ENCODE peak calls at places on chromosome 17, in four cellular contexts. I is GM20000, G is A549, E is GM23338. Y is an unnamed sample.

GRCh38 chr17:81941484-81942166 is 4.5 kb upstream of the PYCR1 start:
- DNase-seq in E (peak), I (no peak), G (no peak), Y (peak)

GRCh38 chr17:249236-249993 is 68.0 kb upstream of the DOC2B start:
- DNase-seq in E (no peak), G (no peak), I (no peak), Y (no peak)

GRCh38 chr17:57006040-57006439 is 28.1 kb downstream of the SCPEP1 start:
- DNase-seq in E (no peak), G (no peak), I (no peak), Y (no peak)

GRCh38 chr17:55346658-55347057 is 75.0 kb downstream of the MMD start:
- DNase-seq in E (no peak), I (no peak), G (no peak), Y (no peak)

GRCh38 chr17:19017401-19017800 is 12.8 kb upstream of the FAM83G start:
- DNase-seq in I (no peak), E (no peak), G (no peak), Y (no peak)

GRCh38 chr17:49875690-49876089 is 27.8 kb upstream of the TAC4 start:
- DNase-seq in E (peak), G (no peak), I (no peak), Y (no peak)

GRCh38 chr17:40699880-40700279 is 3.7 kb downstream of the KRT24 start:
- DNase-seq in E (no peak), I (no peak), G (no peak), Y (no peak)

GRCh38 chr17:2090804-2091534 is 36.1 kb downstream of the HIC1 start:
- DNase-seq in E (peak), G (peak), I (no peak), Y (peak)

GRCh38 chr17:70905796-70906195 is 736.5 kb downstream of the KCNJ2 start:
- DNase-seq in G (no peak), E (no peak), I (no peak), Y (no peak)

GRCh38 chr17:83058478-83059167 is 20.8 kb upstream of the METRNL start:
- DNase-seq in G (no peak), E (no peak), I (no peak), Y (no peak)

GRCh38 chr17:72950236-72950931 is 142.1 kb downstream of the SLC39A11 start:
- DNase-seq in I (no peak), G (no peak), E (no peak), Y (no peak)

GRCh38 chr17:14784997-14785696 is 480.0 kb downstream of the PMP22 start:
- DNase-seq in I (no peak), E (peak), G (no peak), Y (no peak)

GRCh38 chr17:30318190-30318589 is 15.7 kb downstream of the TMIGD1 start:
- DNase-seq in I (no peak), E (no peak), G (no peak), Y (no peak)

GRCh38 chr17:81438024-81438664 is 42.9 kb downstream of the BAHCC1 start:
- DNase-seq in G (no peak), I (no peak), E (no peak), Y (no peak)

GRCh38 chr17:1423456-1424135 is 23.6 kb upstream of the YWHAE start:
- DNase-seq in I (no peak), E (no peak), G (no peak), Y (no peak)

GRCh38 chr17:66373944-66374817 is 71.8 kb downstream of the PRKCA start:
- DNase-seq in I (no peak), G (no peak), E (peak), Y (peak)

GRCh38 chr17:40629850-40630249 is 17.8 kb downstream of the SMARCE1 start:
- DNase-seq in E (no peak), G (no peak), I (no peak), Y (no peak)

GRCh38 chr17:34378664-34379101 is 15.7 kb upstream of the CCL1 start:
- DNase-seq in G (no peak), I (peak), E (no peak), Y (no peak)

GRCh38 chr17:82338858-82339633 is 5.5 kb upstream of the SECTM1 start:
- DNase-seq in E (peak), I (no peak), G (peak), Y (no peak)

GRCh38 chr17:42436401-42436800 is 13.3 kb upstream of the CAVIN1 start:
- DNase-seq in G (no peak), E (no peak), I (no peak), Y (no peak)

GRCh38 chr17:39813631-39814030 is 50.5 kb downstream of the IKZF3 start:
- DNase-seq in E (no peak), G (no peak), I (no peak), Y (no peak)

GRCh38 chr17:70848785-70849184 is 679.5 kb downstream of the KCNJ2 start:
- DNase-seq in E (no peak), I (no peak), G (no peak), Y (no peak)

GRCh38 chr17:70323269-70323668 is 153.9 kb downstream of the KCNJ2 start:
- DNase-seq in G (no peak), I (no peak), E (no peak), Y (no peak)

GRCh38 chr17:7888184-7888920 is at the start of gene CHD3:
- DNase-seq in I (no peak), E (peak), G (no peak), Y (no peak)

GRCh38 chr17:4573682-4574081 is 10.6 kb upstream of the SMTNL2 start:
- DNase-seq in G (peak), I (peak), E (no peak), Y (no peak)

DNA sequence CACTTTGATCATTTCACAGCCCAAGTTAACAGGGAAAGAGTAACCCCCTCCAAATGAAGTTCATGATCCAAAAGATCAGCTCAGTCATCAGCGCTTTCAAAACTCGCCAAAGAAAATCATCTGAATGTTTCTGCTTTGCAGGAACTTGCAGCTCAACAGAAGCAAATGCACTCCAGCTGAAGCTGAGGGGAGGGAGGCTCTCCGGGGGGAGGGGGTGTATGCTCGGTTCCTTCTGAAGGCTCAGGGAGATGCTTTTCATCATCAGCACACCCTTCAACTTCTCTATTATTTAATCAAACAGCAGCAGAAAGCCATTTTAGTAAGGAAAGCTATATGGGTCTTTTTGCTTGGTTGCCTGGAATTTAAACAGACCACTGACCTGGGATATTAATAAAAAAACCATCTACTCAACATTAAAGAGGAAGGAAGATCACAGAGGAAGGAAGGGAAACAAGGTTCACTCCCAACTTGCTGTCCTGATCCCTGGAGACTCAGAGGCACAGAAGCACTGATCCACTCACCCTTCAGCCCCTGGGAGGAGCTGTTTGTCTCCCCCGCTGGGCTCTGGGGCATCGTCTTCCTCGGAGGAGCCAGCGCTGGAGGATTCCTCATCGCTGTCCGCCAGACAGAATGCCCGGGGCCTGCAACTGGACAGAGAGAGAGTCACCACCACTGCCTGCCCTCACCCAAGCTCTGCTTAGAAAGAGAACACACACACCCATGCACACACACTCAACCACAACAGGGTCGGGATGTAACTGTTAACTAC is 24.6 kb upstream of the ERN1 start:
- DNase-seq in E (peak), G (no peak), I (no peak), Y (no peak)
- TF ChIP-seq CTCF in E (no peak), G (no peak), I (no peak), Y (no peak)

GRCh38 chr17:67785122-67785477 is 40.2 kb upstream of the BPTF start:
- DNase-seq in G (no peak), I (no peak), E (no peak), Y (no peak)

GRCh38 chr17:67784364-67785121 is 40.8 kb upstream of the BPTF start:
- DNase-seq in E (no peak), G (no peak), I (no peak), Y (no peak)

DNA sequence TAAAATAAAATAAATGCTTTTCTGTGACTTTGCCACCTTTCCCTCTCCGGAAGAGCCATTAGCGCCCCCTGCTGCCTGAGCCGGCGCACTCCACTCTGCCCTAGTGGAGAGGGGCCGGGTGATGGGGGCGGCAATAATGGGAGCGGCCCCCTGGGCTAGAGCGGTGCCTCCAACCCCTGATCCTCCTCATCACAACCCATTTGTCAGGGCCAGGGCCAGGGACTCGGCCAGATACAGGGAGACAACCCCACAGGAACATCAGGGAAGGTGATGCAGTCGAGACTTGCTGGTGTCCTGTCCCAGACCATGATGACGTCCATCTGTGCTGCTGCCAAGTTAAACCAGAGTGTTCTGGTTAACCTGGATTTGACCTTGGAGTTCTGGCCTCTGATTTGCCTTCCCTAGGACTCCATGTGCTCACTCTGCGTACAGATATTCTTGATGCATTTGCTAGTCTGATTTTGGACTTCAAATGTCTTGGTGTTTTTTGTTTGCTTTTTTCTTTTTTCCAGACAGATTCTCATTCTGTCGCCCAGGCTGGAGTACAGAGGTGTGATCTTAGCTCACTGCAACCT is 46.1 kb upstream of the BPTF start:
- DNase-seq in I (peak), G (peak), E (peak), Y (peak)
- TF ChIP-seq CTCF in I (peak), G (peak), E (peak), Y (peak)

GRCh38 chr17:9825751-9826150 is at the start of gene GLP2R:
- DNase-seq in E (no peak), G (no peak), I (no peak), Y (no peak)

GRCh38 chr17:9824094-9824493 is 1.6 kb upstream of the GLP2R start:
- DNase-seq in E (peak), I (no peak), G (peak), Y (no peak)

GRCh38 chr17:9821921-9822320 is at the start of gene GSG1L2:
- DNase-seq in I (no peak), G (no peak), E (no peak), Y (no peak)

GRCh38 chr17:9828296-9829059 is 2.8 kb downstream of the GLP2R start:
- DNase-seq in I (no peak), E (no peak), G (no peak), Y (no peak)

GRCh38 chr17:9824797-9825338 is 856 bp upstream of the GLP2R start:
- DNase-seq in I (no peak), E (no peak), G (no peak), Y (no peak)
- TF ChIP-seq CTCF in I (no peak), E (no peak), G (no peak), Y (no peak)

GRCh38 chr17:76388966-76389888 is 4.8 kb downstream of the SPHK1 start:
- DNase-seq in E (peak), I (no peak), G (no peak), Y (no peak)
- TF ChIP-seq CTCF in E (no peak), I (no peak), G (no peak), Y (no peak)

GRCh38 chr17:17269926-17270773 is 10.9 kb downstream of the COPS3 start:
- DNase-seq in E (peak), G (no peak), I (no peak), Y (peak)
- TF ChIP-seq CTCF in E (peak), G (peak), I (peak), Y (no peak)

GRCh38 chr17:52170963-52171572 is 12.6 kb upstream of the CA10 start:
- DNase-seq in E (peak), G (peak), I (no peak), Y (peak)
- TF ChIP-seq CTCF in E (peak), G (peak), I (no peak), Y (peak)

GRCh38 chr17:44916781-44917241 is 1.5 kb upstream of the GFAP start:
- DNase-seq in G (no peak), I (no peak), E (no peak), Y (no peak)
- TF ChIP-seq CTCF in G (no peak), I (no peak), E (no peak), Y (no peak)

DNA sequence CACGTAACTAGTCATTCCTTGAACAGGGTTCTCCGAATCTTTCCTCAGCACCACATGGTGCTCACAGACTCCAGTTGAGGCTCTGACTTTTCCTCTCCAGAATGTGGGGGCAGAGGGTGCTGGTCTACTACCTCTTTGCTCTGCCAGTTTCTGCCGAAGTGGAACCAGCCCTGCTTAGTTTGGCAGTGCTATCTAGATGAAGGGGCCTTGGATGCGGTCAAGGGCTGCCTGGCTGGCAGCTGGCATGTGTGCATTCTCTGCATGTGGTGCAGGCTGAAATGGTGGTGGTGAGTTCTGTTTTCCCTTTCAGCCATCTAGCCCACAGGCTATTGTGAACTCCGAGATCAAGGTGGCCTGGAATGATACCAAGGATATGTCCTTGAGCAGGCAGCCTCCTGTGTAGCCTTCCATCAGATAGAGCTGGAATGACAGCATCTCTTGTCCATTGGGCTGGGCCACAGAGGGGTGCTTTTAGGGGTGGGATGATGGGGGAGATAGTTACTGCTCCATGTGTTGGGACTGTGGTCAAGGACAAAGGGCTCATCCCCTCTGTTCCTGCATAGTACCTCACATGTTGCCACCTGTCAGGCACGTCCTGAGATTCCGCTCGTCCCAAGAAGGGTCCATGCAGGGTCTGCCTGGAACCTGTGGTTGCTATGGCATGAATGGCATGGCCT is 2.0 kb downstream of the DYNLL2 start:
- DNase-seq in E (no peak), I (no peak), G (no peak), Y (no peak)
- TF ChIP-seq CTCF in E (peak), I (no peak), G (no peak), Y (no peak)

GRCh38 chr17:46782250-46782953 is 36.1 kb downstream of the WNT3 start:
- DNase-seq in E (peak), I (peak), G (peak), Y (peak)
- TF ChIP-seq CTCF in E (peak), I (peak), G (peak), Y (peak)

DNA sequence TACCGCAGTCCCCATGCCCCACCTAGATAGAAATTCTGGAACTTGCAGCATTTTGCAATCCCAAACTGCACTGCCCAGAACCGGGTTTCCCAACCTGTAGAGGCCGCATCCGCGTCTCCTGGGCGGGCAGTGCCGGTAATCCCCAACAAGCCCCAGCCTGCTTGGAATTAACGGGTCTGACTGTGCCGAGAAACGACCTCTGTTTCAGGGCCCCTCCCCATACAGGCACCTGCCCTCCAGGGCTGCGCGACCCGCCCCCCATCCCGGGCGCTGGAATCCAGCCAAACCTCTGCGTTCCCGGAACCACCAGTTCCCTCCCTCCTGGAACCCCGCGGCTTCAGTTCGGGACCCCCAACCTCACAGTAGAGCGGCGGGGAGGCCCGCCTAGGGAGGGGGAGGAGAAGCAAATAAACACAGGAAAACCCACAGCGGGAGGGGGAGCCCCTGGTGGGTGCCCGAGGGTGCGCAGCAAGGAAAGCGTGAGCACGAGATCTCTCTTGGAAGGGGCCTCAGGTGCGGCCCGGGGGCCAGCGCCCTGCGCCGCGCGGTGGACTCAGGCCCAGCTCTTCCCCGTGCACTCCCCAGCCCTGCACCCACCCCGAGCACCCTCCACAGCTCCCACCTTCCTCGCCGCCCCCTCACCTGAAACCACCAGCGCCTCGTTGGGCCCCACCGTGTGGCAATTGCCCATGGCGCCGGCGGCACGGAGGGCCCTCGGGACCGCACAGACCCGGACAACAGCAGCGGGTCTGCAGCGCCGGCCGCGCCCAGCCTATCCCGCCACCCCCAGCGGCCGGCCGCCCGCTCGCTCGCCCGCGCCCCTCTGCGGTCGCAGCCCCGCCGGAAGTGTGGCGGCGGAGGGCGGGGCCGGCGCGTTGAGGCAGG is at the start of gene FLOT2:
- DNase-seq in E (peak), I (peak), G (peak), Y (peak)
- TF ChIP-seq CTCF in E (no peak), I (no peak), G (peak), Y (no peak)

Y was measured in nephron progenitor cell.